ENCODE peak calls at places on chromosomes 5 and 9, in eight cellular contexts. W, O, P, L, T, V, D and G are unnamed samples.

GRCh38 chr9:86368871-86369521 is 14.8 kb upstream of the TUT7 start:
- DNase-seq in W (no peak), O (no peak), P (no peak), L (no peak), T (peak), V (peak), D (no peak), G (no peak)

GRCh38 chr9:127987103-127987614 is 6.4 kb upstream of the EEIG1 start:
- DNase-seq in W (no peak), O (no peak), P (no peak), L (no peak), T (peak), V (peak), D (peak), G (no peak)

GRCh38 chr5:116980581-116980980 is 406.0 kb upstream of the SEMA6A start:
- DNase-seq in W (no peak), O (no peak), P (no peak), L (no peak), T (no peak), V (no peak), D (no peak), G (no peak)

GRCh38 chr9:122812736-122813135 is 12.8 kb downstream of the OR1K1 start:
- DNase-seq in W (no peak), O (no peak), P (no peak), L (no peak), T (no peak), V (no peak), D (no peak), G (no peak)

GRCh38 chr5:87268970-87269377 is 1.3 kb downstream of the RASA1 start:
- DNase-seq in W (no peak), O (no peak), P (no peak), L (no peak), T (no peak), V (no peak), D (no peak), G (no peak)

GRCh38 chr9:12817702-12818101 is 42.9 kb downstream of the LURAP1L start:
- DNase-seq in W (no peak), O (no peak), P (no peak), L (no peak), T (no peak), V (no peak), D (no peak), G (no peak)

GRCh38 chr9:97830884-97831829 is 21.9 kb upstream of the FOXE1 start:
- DNase-seq in W (no peak), O (no peak), P (peak), L (no peak), T (no peak), V (no peak), D (peak), G (no peak)

GRCh38 chr5:148443998-148444397 is 60.2 kb downstream of the FBXO38 start:
- DNase-seq in W (peak), O (peak), P (no peak), L (peak), T (peak), V (peak), D (peak), G (no peak)

GRCh38 chr9:133386338-133386737 is 10.2 kb downstream of the STKLD1 start:
- DNase-seq in W (no peak), O (no peak), P (peak), L (no peak), T (no peak), V (no peak), D (no peak), G (no peak)

GRCh38 chr5:97131139-97131710 is 11.2 kb downstream of the LIX1 start:
- DNase-seq in W (no peak), O (no peak), P (no peak), L (no peak), T (no peak), V (peak), D (no peak), G (no peak)

GRCh38 chr5:143714629-143715028 is 97.3 kb upstream of the HMHB1 start:
- DNase-seq in W (no peak), O (no peak), P (no peak), L (no peak), T (no peak), V (peak), D (no peak), G (no peak)

GRCh38 chr5:118434522-118434921 is 553.8 kb downstream of the DTWD2 start:
- DNase-seq in W (no peak), O (no peak), P (no peak), L (no peak), T (no peak), V (no peak), D (no peak), G (no peak)

GRCh38 chr5:138033275-138033808 is 463 bp upstream of the FAM13B start:
- DNase-seq in W (no peak), O (no peak), P (no peak), L (no peak), T (no peak), V (no peak), D (no peak), G (no peak)

GRCh38 chr5:115348175-115348574 is 51.7 kb upstream of the CCDC112 start:
- DNase-seq in W (no peak), O (no peak), P (no peak), L (no peak), T (no peak), V (no peak), D (no peak), G (no peak)